ENCODE peak calls at places on chromosomes 2 and 18, in nine cellular contexts. U is progenitor cell of endocrine pancreas, Q is neural crest cell, K is PC-9, P is WERI-Rb-1, A is D721Med, E is GM06990, T is Peyer's patch, H is astrocyte of the spinal cord. I is an unnamed sample.

GRCh38 chr2:206433201-206433600 is 10.1 kb upstream of the ADAM23 start:
- DNase-seq in Q (no peak), P (no peak), A (no peak), T (no peak), K (no peak), H (no peak), U (no peak), E (no peak), I (no peak)

GRCh38 chr2:76385943-76386342 is 675.2 kb upstream of the GCFC2 start:
- DNase-seq in U (no peak), Q (no peak), A (no peak), H (no peak), E (no peak), K (no peak), T (no peak), P (no peak), I (no peak)

GRCh38 chr2:158395166-158395565 is 61.4 kb downstream of the CCDC148 start:
- DNase-seq in U (no peak), P (no peak), T (no peak), H (peak; percentile 20), Q (no peak), K (no peak), A (no peak), E (no peak), I (no peak)

GRCh38 chr18:51137051-51137729 is 60.3 kb downstream of the MEX3C start:
- DNase-seq in U (no peak), T (no peak), K (peak; percentile 56), Q (no peak), P (no peak), E (no peak), H (peak; percentile 65), A (no peak), I (no peak)

GRCh38 chr2:181189932-181190331 is 209.5 kb downstream of the UBE2E3 start:
- DNase-seq in P (no peak), T (no peak), H (no peak), E (no peak), A (no peak), K (no peak), U (no peak), Q (no peak), I (no peak)

GRCh38 chr2:60365556-60365955 is 187.9 kb downstream of the BCL11A start:
- DNase-seq in K (no peak), E (no peak), P (no peak), U (no peak), H (no peak), A (no peak), T (no peak), Q (no peak), I (no peak)

GRCh38 chr2:176114120-176114929 is 2.3 kb upstream of the HOXD10 start:
- DNase-seq in U (no peak), A (no peak), T (no peak), K (no peak), Q (no peak), P (no peak), E (no peak), H (no peak), I (no peak)

GRCh38 chr18:64639536-64639935 is 490.6 kb upstream of the LINC00305 start:
- DNase-seq in H (peak; percentile 12), Q (no peak), E (no peak), K (no peak), A (no peak), T (no peak), P (no peak), U (no peak), I (no peak)

GRCh38 chr2:20582600-20583221 is 68.2 kb downstream of the HS1BP3 start:
- DNase-seq in K (no peak), H (no peak), Q (no peak), A (no peak), T (no peak), U (no peak), P (no peak), E (no peak), I (no peak)

GRCh38 chr18:40347261-40347660 is 1607.8 kb upstream of the PIK3C3 start:
- DNase-seq in A (no peak), U (no peak), P (no peak), E (no peak), T (no peak), Q (no peak), H (no peak), K (no peak), I (no peak)

GRCh38 chr2:231671617-231672350 is 36.5 kb upstream of the PTMA start:
- DNase-seq in H (no peak), P (no peak), U (no peak), T (peak; percentile 92), K (no peak), A (no peak), Q (no peak), E (peak; percentile 82), I (peak; percentile 68)

GRCh38 chr2:187884003-187884402 is 329.8 kb upstream of the TFPI start:
- DNase-seq in P (no peak), A (no peak), K (no peak), Q (no peak), T (no peak), H (no peak), E (no peak), U (no peak), I (no peak)

GRCh38 chr18:44602380-44602779 is 78.3 kb upstream of the SETBP1 start:
- DNase-seq in P (no peak), Q (no peak), T (no peak), K (no peak), U (no peak), A (no peak), E (no peak), H (peak; percentile 83), I (no peak)

GRCh38 chr2:217827430-217828201 is 175.2 kb downstream of the TNS1 start:
- DNase-seq in H (no peak), U (no peak), K (peak; percentile 5), E (no peak), Q (no peak), A (no peak), P (no peak), T (no peak), I (no peak)

GRCh38 chr2:28423856-28424605 is 31.4 kb downstream of the FOSL2 start:
- DNase-seq in H (peak; percentile 12), E (no peak), Q (no peak), U (no peak), A (no peak), K (no peak), T (peak; percentile 76), P (no peak), I (no peak)

GRCh38 chr2:30509716-30510115 is 62.7 kb downstream of the LCLAT1 start:
- DNase-seq in K (no peak), U (no peak), H (no peak), T (no peak), P (no peak), E (no peak), A (no peak), Q (no peak), I (no peak)

GRCh38 chr2:186595219-186595618 is 5.4 kb downstream of the ITGAV start:
- DNase-seq in H (no peak), K (no peak), Q (no peak), E (no peak), U (no peak), T (no peak), A (no peak), P (no peak), I (no peak)

GRCh38 chr2:9782197-9782719 is 61.0 kb upstream of the TAF1B start:
- DNase-seq in Q (no peak), H (no peak), A (no peak), K (peak; percentile 57), P (peak; percentile 50), U (no peak), T (peak; percentile 85), E (no peak), I (no peak)
- TF ChIP-seq CTCF in Q (no peak), H (no peak), A (no peak), K (no peak), P (peak; percentile 29), U (no peak), T (peak; percentile 14), E (peak; percentile 14), I (no peak)

DNA sequence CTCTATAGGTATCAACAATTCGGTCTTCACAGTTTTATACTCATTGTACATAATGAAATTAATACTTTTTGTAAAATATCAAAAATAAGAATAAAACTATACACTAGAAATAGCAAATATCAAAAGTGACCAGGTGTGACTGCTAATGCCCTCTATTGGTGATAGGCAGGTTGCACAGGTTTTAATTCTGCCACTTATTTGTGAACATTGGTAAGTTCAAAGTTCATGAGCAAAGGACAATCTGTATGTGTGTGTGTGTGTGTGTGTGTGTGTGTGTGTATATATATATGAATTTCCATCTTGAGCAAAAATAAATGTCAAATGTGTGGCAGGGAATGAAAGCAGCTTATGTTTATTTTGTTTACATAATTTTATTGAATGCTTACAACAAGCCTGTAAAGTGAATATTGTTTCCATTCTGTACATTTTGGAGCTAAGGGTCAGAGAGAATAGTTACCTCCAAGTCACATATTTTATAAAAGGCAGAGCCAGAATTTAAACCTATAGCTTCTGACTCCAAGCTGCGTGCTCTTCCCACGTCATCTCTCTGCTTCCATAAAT is 537.4 kb downstream of the CPS1 start:
- DNase-seq in K (no peak), H (no peak), A (no peak), U (no peak), Q (no peak), E (no peak), P (no peak), T (no peak), I (no peak)
- TF ChIP-seq CTCF in K (peak; percentile 62), H (peak; percentile 59), A (peak; percentile 48), U (peak; percentile 57), Q (peak; percentile 55), E (peak; percentile 63), P (peak; percentile 50), T (peak; percentile 64), I (no peak)

DNA sequence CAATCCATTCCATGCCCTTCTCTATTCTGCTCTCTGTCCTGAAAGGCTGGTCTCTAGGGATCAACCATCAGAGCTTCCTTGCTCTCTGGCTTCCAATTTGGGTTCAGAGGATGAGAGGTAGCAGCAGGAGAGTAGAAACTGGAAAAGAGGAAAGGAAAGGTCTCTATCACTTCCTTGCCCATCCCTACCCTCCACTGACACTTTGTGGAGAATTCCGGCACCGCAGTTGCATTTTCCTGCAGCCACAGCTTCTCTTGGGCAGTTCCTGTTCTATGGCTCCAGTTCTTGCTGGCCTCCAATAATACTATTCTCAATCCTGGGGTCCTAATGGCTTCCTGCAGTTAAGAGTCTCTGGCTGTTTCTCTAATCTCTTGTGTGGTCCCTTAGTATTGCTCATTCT is 13.3 kb upstream of the IMPACT start:
- DNase-seq in H (no peak), K (no peak), P (peak; percentile 46), T (no peak), Q (no peak), U (no peak), E (no peak), A (no peak), I (no peak)
- TF ChIP-seq CTCF in H (peak; percentile 34), K (no peak), P (peak; percentile 59), T (no peak), Q (no peak), U (no peak), E (no peak), A (peak; percentile 44), I (no peak)

GRCh38 chr2:153495725-153496124 is 17.2 kb upstream of the RPRM start:
- DNase-seq in P (no peak), A (no peak), H (no peak), Q (no peak), E (no peak), T (no peak), K (no peak), U (no peak), I (no peak)

GRCh38 chr2:153499439-153499838 is 20.9 kb upstream of the RPRM start:
- DNase-seq in E (no peak), T (no peak), H (no peak), Q (no peak), P (no peak), U (no peak), K (no peak), A (no peak), I (no peak)

GRCh38 chr2:153497938-153498629 is 19.5 kb upstream of the RPRM start:
- DNase-seq in E (no peak), T (no peak), H (no peak), K (no peak), A (no peak), Q (no peak), P (no peak), U (no peak), I (no peak)
- TF ChIP-seq CTCF in E (no peak), T (no peak), H (no peak), K (no peak), A (no peak), Q (no peak), P (no peak), U (no peak), I (no peak)

I was measured in activated B cell treated with CpG ODN at 0.5 μM for 24 hours.